ENCODE peak calls at places on chromosomes 3 and 15, in nine cellular contexts. One of them, this sample, is unnamed.

GRCh38 chr3:52361454-52361853 is 45.3 kb downstream of the DNAH1 start:
- DNase-seq in GM12865: no peak
- DNase-seq in fibroblast of mammary gland: no peak
- DNase-seq in bronchial epithelial cell: no peak
- DNase-seq in Panc1: no peak
- DNase-seq in neural progenitor cell: no peak
- DNase-seq in heart left ventricle: no peak
- DNase-seq in CD8-positive, alpha-beta T cell: no peak
- DNase-seq in ovary: no peak
- DNase-seq in this sample: no peak

GRCh38 chr3:127525373-127525772 is 65.2 kb downstream of the TPRA1 start:
- DNase-seq in heart left ventricle: no peak
- DNase-seq in CD8-positive, alpha-beta T cell: no peak
- DNase-seq in bronchial epithelial cell: peak; percentile 89
- DNase-seq in GM12865: no peak
- DNase-seq in fibroblast of mammary gland: peak; percentile 86
- DNase-seq in neural progenitor cell: no peak
- DNase-seq in Panc1: peak; percentile 22
- DNase-seq in ovary: no peak
- DNase-seq in this sample: peak; percentile 5

GRCh38 chr15:77541421-77542181 is 91.1 kb downstream of the LINGO1 start:
- DNase-seq in fibroblast of mammary gland: no peak
- DNase-seq in ovary: no peak
- DNase-seq in heart left ventricle: no peak
- DNase-seq in bronchial epithelial cell: no peak
- DNase-seq in Panc1: no peak
- DNase-seq in GM12865: no peak
- DNase-seq in neural progenitor cell: peak; percentile 69
- DNase-seq in CD8-positive, alpha-beta T cell: no peak
- DNase-seq in this sample: peak; percentile 69

GRCh38 chr3:10416730-10417300 is 88.6 kb downstream of the ATP2B2 start:
- DNase-seq in heart left ventricle: no peak
- DNase-seq in ovary: no peak
- DNase-seq in bronchial epithelial cell: no peak
- DNase-seq in Panc1: no peak
- DNase-seq in CD8-positive, alpha-beta T cell: no peak
- DNase-seq in GM12865: no peak
- DNase-seq in fibroblast of mammary gland: no peak
- DNase-seq in neural progenitor cell: no peak
- DNase-seq in this sample: no peak

GRCh38 chr3:134085034-134085775 is 55.5 kb upstream of the SLCO2A1 start:
- DNase-seq in neural progenitor cell: no peak
- DNase-seq in fibroblast of mammary gland: peak; percentile 58
- DNase-seq in CD8-positive, alpha-beta T cell: no peak
- DNase-seq in Panc1: no peak
- DNase-seq in bronchial epithelial cell: peak; percentile 86
- DNase-seq in ovary: no peak
- DNase-seq in heart left ventricle: no peak
- DNase-seq in GM12865: no peak
- DNase-seq in this sample: no peak

GRCh38 chr3:120093119-120093922 is 926 bp downstream of the GSK3B start:
- DNase-seq in ovary: peak; percentile 77
- DNase-seq in CD8-positive, alpha-beta T cell: no peak
- DNase-seq in neural progenitor cell: peak; percentile 44
- DNase-seq in Panc1: no peak
- DNase-seq in bronchial epithelial cell: peak; percentile 64
- DNase-seq in GM12865: peak; percentile 34
- DNase-seq in heart left ventricle: peak; percentile 41
- DNase-seq in fibroblast of mammary gland: peak; percentile 88
- DNase-seq in this sample: peak; percentile 84

GRCh38 chr15:66763186-66764066 is 61.4 kb downstream of the SMAD6 start:
- DNase-seq in bronchial epithelial cell: no peak
- DNase-seq in Panc1: no peak
- DNase-seq in heart left ventricle: peak; percentile 94
- DNase-seq in GM12865: no peak
- DNase-seq in ovary: peak; percentile 68
- DNase-seq in CD8-positive, alpha-beta T cell: no peak
- DNase-seq in neural progenitor cell: no peak
- DNase-seq in fibroblast of mammary gland: no peak
- DNase-seq in this sample: peak; percentile 51

GRCh38 chr3:13378155-13378554 is 42.0 kb downstream of the NUP210 start:
- DNase-seq in bronchial epithelial cell: no peak
- DNase-seq in Panc1: no peak
- DNase-seq in heart left ventricle: no peak
- DNase-seq in neural progenitor cell: no peak
- DNase-seq in fibroblast of mammary gland: peak; percentile 37
- DNase-seq in CD8-positive, alpha-beta T cell: no peak
- DNase-seq in GM12865: peak; percentile 69
- DNase-seq in ovary: no peak
- DNase-seq in this sample: no peak

GRCh38 chr15:68321229-68321628 is 43.7 kb downstream of the FEM1B start:
- DNase-seq in Panc1: no peak
- DNase-seq in ovary: no peak
- DNase-seq in neural progenitor cell: no peak
- DNase-seq in bronchial epithelial cell: no peak
- DNase-seq in fibroblast of mammary gland: no peak
- DNase-seq in CD8-positive, alpha-beta T cell: no peak
- DNase-seq in heart left ventricle: no peak
- DNase-seq in GM12865: no peak
- DNase-seq in this sample: no peak

GRCh38 chr15:97425596-97425995 is 534.9 kb upstream of the ARRDC4 start:
- DNase-seq in Panc1: no peak
- DNase-seq in heart left ventricle: no peak
- DNase-seq in neural progenitor cell: no peak
- DNase-seq in CD8-positive, alpha-beta T cell: no peak
- DNase-seq in bronchial epithelial cell: no peak
- DNase-seq in fibroblast of mammary gland: no peak
- DNase-seq in ovary: no peak
- DNase-seq in GM12865: no peak
- DNase-seq in this sample: no peak

GRCh38 chr3:141078200-141078599 is 27.1 kb downstream of the SPSB4 start:
- DNase-seq in heart left ventricle: no peak
- DNase-seq in CD8-positive, alpha-beta T cell: no peak
- DNase-seq in bronchial epithelial cell: no peak
- DNase-seq in Panc1: no peak
- DNase-seq in fibroblast of mammary gland: no peak
- DNase-seq in neural progenitor cell: no peak
- DNase-seq in GM12865: no peak
- DNase-seq in ovary: no peak
- DNase-seq in this sample: no peak

GRCh38 chr15:80875568-80875967 is 96.4 kb downstream of the CEMIP start:
- DNase-seq in ovary: peak; percentile 77
- DNase-seq in heart left ventricle: no peak
- DNase-seq in fibroblast of mammary gland: peak; percentile 28
- DNase-seq in bronchial epithelial cell: no peak
- DNase-seq in GM12865: no peak
- DNase-seq in Panc1: no peak
- DNase-seq in CD8-positive, alpha-beta T cell: no peak
- DNase-seq in neural progenitor cell: no peak
- DNase-seq in this sample: peak; percentile 65

GRCh38 chr3:185328324-185329004 is 34.5 kb upstream of the MAP3K13 start:
- DNase-seq in fibroblast of mammary gland: no peak
- DNase-seq in ovary: peak; percentile 15
- DNase-seq in neural progenitor cell: no peak
- DNase-seq in Panc1: no peak
- DNase-seq in GM12865: no peak
- DNase-seq in heart left ventricle: no peak
- DNase-seq in bronchial epithelial cell: peak; percentile 43
- DNase-seq in CD8-positive, alpha-beta T cell: no peak
- DNase-seq in this sample: no peak

GRCh38 chr15:99480223-99480810 is 85.5 kb upstream of the MEF2A start:
- DNase-seq in ovary: no peak
- DNase-seq in Panc1: no peak
- DNase-seq in neural progenitor cell: no peak
- DNase-seq in GM12865: no peak
- DNase-seq in CD8-positive, alpha-beta T cell: no peak
- DNase-seq in heart left ventricle: no peak
- DNase-seq in fibroblast of mammary gland: peak; percentile 25
- DNase-seq in bronchial epithelial cell: peak; percentile 25
- DNase-seq in this sample: no peak

GRCh38 chr3:36700537-36701248 is 63.7 kb downstream of the DCLK3 start:
- DNase-seq in Panc1: peak; percentile 55
- DNase-seq in neural progenitor cell: peak; percentile 74
- DNase-seq in ovary: peak; percentile 13
- DNase-seq in fibroblast of mammary gland: peak; percentile 80
- DNase-seq in GM12865: peak; percentile 69
- DNase-seq in bronchial epithelial cell: peak; percentile 63
- DNase-seq in heart left ventricle: no peak
- DNase-seq in CD8-positive, alpha-beta T cell: no peak
- DNase-seq in this sample: peak; percentile 88

GRCh38 chr15:93800805-93801204 is 430.6 kb upstream of the MCTP2 start:
- DNase-seq in fibroblast of mammary gland: no peak
- DNase-seq in bronchial epithelial cell: no peak
- DNase-seq in heart left ventricle: no peak
- DNase-seq in GM12865: no peak
- DNase-seq in Panc1: no peak
- DNase-seq in ovary: no peak
- DNase-seq in CD8-positive, alpha-beta T cell: no peak
- DNase-seq in neural progenitor cell: no peak
- DNase-seq in this sample: no peak
- TF ChIP-seq CTCF in fibroblast of mammary gland: no peak
- TF ChIP-seq CTCF in bronchial epithelial cell: peak; percentile 16
- TF ChIP-seq CTCF in heart left ventricle: no peak
- TF ChIP-seq CTCF in GM12865: no peak
- TF ChIP-seq CTCF in Panc1: no peak
- TF ChIP-seq CTCF in ovary: no peak
- TF ChIP-seq CTCF in CD8-positive, alpha-beta T cell: no peak
- TF ChIP-seq CTCF in neural progenitor cell: no peak
- TF ChIP-seq CTCF in this sample: no peak

GRCh38 chr3:97821413-97821809 is 400 bp upstream of the CRYBG3 start:
- DNase-seq in CD8-positive, alpha-beta T cell: no peak
- DNase-seq in GM12865: no peak
- DNase-seq in ovary: peak; percentile 34
- DNase-seq in fibroblast of mammary gland: peak; percentile 47
- DNase-seq in bronchial epithelial cell: peak; percentile 46
- DNase-seq in heart left ventricle: peak; percentile 62
- DNase-seq in Panc1: no peak
- DNase-seq in neural progenitor cell: no peak
- DNase-seq in this sample: peak; percentile 49

GRCh38 chr3:97823081-97823480 is 1.3 kb downstream of the CRYBG3 start:
- DNase-seq in fibroblast of mammary gland: no peak
- DNase-seq in neural progenitor cell: no peak
- DNase-seq in ovary: no peak
- DNase-seq in GM12865: no peak
- DNase-seq in heart left ventricle: no peak
- DNase-seq in Panc1: no peak
- DNase-seq in bronchial epithelial cell: no peak
- DNase-seq in CD8-positive, alpha-beta T cell: no peak
- DNase-seq in this sample: peak; percentile 11

GRCh38 chr3:97821810-97822775 is at the start of gene CRYBG3:
- DNase-seq in heart left ventricle: peak; percentile 94
- DNase-seq in neural progenitor cell: peak; percentile 91
- DNase-seq in CD8-positive, alpha-beta T cell: peak; percentile 76
- DNase-seq in GM12865: peak; percentile 94
- DNase-seq in bronchial epithelial cell: peak; percentile 64
- DNase-seq in fibroblast of mammary gland: peak; percentile 70
- DNase-seq in ovary: peak; percentile 74
- DNase-seq in Panc1: peak; percentile 17
- DNase-seq in this sample: peak; percentile 68

GRCh38 chr3:97825101-97825500 is 3.3 kb downstream of the CRYBG3 start:
- DNase-seq in Panc1: no peak
- DNase-seq in heart left ventricle: no peak
- DNase-seq in GM12865: no peak
- DNase-seq in neural progenitor cell: no peak
- DNase-seq in CD8-positive, alpha-beta T cell: no peak
- DNase-seq in bronchial epithelial cell: no peak
- DNase-seq in fibroblast of mammary gland: peak; percentile 14
- DNase-seq in ovary: no peak
- DNase-seq in this sample: peak; percentile 70

GRCh38 chr3:97823503-97824004 is 1.7 kb downstream of the CRYBG3 start:
- DNase-seq in bronchial epithelial cell: no peak
- DNase-seq in GM12865: peak; percentile 8
- DNase-seq in Panc1: no peak
- DNase-seq in neural progenitor cell: no peak
- DNase-seq in ovary: no peak
- DNase-seq in CD8-positive, alpha-beta T cell: no peak
- DNase-seq in heart left ventricle: no peak
- DNase-seq in fibroblast of mammary gland: peak; percentile 30
- DNase-seq in this sample: peak; percentile 21
- H3K4me3 ChIP-seq in bronchial epithelial cell: no peak overlapping the region
- H3K4me3 ChIP-seq in GM12865: peak overlapping the region; percentile 89
- H3K4me3 ChIP-seq in Panc1: peak overlapping the region; percentile 88
- H3K4me3 ChIP-seq in neural progenitor cell: peak overlapping the region; percentile 55
- H3K4me3 ChIP-seq in ovary: peak overlapping the region; percentile 70
- H3K4me3 ChIP-seq in CD8-positive, alpha-beta T cell: no peak overlapping the region
- H3K4me3 ChIP-seq in heart left ventricle: peak overlapping the region; percentile 95
- H3K4me3 ChIP-seq in fibroblast of mammary gland: peak overlapping the region; percentile 80
- H3K4me3 ChIP-seq in this sample: peak overlapping the region; percentile 95

DNA sequence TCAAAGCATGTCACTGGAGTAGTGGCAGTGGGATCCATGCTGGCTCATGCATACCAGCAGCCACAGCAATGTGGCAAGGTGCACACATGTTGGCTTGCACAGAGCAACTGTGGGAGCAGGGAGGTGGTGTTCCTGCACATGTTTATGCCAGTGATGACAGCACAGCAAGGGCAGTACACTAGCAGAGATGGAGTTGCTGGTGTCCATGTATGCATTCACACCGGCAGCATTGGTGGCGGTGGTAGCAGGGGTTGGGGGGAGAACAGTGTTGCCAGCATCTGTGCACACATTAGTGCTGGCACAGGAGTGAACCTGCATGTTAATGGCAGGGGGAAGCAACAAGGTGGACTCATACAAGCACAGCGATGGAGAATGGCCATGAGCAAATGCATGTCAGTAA is 202.0 kb upstream of the KCNMB2 start:
- DNase-seq in GM12865: no peak
- DNase-seq in ovary: no peak
- DNase-seq in CD8-positive, alpha-beta T cell: no peak
- DNase-seq in fibroblast of mammary gland: no peak
- DNase-seq in heart left ventricle: no peak
- DNase-seq in neural progenitor cell: no peak
- DNase-seq in bronchial epithelial cell: no peak
- DNase-seq in Panc1: no peak
- DNase-seq in this sample: no peak
- TF ChIP-seq CTCF in GM12865: no peak
- TF ChIP-seq CTCF in ovary: no peak
- TF ChIP-seq CTCF in CD8-positive, alpha-beta T cell: no peak
- TF ChIP-seq CTCF in fibroblast of mammary gland: no peak
- TF ChIP-seq CTCF in heart left ventricle: no peak
- TF ChIP-seq CTCF in neural progenitor cell: no peak
- TF ChIP-seq CTCF in bronchial epithelial cell: no peak
- TF ChIP-seq CTCF in Panc1: no peak
- TF ChIP-seq CTCF in this sample: no peak

DNA sequence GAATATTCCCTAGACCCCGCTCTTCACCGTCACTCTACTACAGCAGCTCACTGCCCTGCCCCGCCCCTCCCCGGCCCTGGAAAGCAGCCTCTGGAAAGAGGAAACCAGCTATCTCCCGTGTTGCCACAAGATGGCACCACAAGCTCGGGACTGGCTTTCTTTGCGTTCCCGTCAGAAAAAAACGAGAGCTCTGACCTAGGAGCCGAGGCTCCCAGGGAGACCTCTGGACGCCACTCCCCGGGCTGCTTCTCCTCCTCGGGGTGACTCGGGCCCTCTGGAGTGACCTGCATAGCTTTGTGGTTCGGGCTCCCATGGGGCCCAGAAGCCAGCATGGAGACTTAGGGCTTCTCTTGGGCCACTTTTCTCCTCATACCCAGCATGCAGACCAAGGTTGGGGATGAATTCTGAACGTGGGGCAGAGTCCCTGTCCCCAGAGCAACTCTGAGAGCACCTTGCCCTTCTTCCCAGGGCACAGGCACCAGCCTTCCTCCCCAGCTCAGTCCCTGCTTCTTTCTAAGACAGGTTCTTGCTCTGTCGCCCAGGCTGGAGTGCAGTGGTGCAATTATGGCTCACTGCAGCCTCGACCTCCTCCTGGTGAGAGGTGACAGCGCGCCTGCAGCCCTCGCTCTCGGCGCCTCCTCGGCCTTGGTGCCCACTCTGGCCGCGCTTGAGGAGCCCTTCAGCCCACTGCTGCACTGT is 19.0 kb downstream of the STOML1 start:
- DNase-seq in neural progenitor cell: peak; percentile 92
- DNase-seq in bronchial epithelial cell: peak; percentile 68
- DNase-seq in GM12865: peak; percentile 84
- DNase-seq in heart left ventricle: peak; percentile 87
- DNase-seq in ovary: peak; percentile 78
- DNase-seq in Panc1: peak; percentile 72
- DNase-seq in CD8-positive, alpha-beta T cell: peak; percentile 66
- DNase-seq in fibroblast of mammary gland: peak; percentile 82
- DNase-seq in this sample: peak; percentile 84
- H3K4me3 ChIP-seq in neural progenitor cell: no peak overlapping the region
- H3K4me3 ChIP-seq in bronchial epithelial cell: no peak overlapping the region
- H3K4me3 ChIP-seq in GM12865: no peak overlapping the region
- H3K4me3 ChIP-seq in heart left ventricle: peak overlapping the region; percentile 23
- H3K4me3 ChIP-seq in ovary: no peak overlapping the region
- H3K4me3 ChIP-seq in Panc1: peak overlapping the region; percentile 45
- H3K4me3 ChIP-seq in CD8-positive, alpha-beta T cell: peak overlapping the region; percentile 24
- H3K4me3 ChIP-seq in fibroblast of mammary gland: peak overlapping the region; percentile 13
- H3K4me3 ChIP-seq in this sample: peak overlapping the region; percentile 34

This sample was measured in fibroblast of the aortic adventitia.